ENCODE peak calls at places on chromosomes 3 and 15, in four cellular contexts. D, Z, P and M are unnamed samples.

GRCh38 chr3:81602781-81603180 is 158.7 kb downstream of the GBE1 start:
- DNase-seq in D (no peak), Z (no peak), P (no peak), M (no peak)

GRCh38 chr15:62730825-62731224 is 311.7 kb upstream of the TPM1 start:
- DNase-seq in D (no peak), Z (no peak), P (no peak), M (no peak)

GRCh38 chr3:156382458-156383346 is 172.2 kb downstream of the SSR3 start:
- DNase-seq in D (no peak), Z (no peak), P (no peak), M (no peak)

GRCh38 chr15:57503051-57503702 is 88.5 kb upstream of the MYZAP start:
- DNase-seq in D (no peak), Z (no peak), P (no peak), M (no peak)

GRCh38 chr3:13571264-13571663 is 22.3 kb downstream of the FBLN2 start:
- DNase-seq in D (no peak), Z (no peak), P (no peak), M (no peak)

GRCh38 chr3:160796813-160797164 is 40.8 kb downstream of the PPM1L start:
- DNase-seq in D (no peak), Z (no peak), P (no peak), M (no peak)

GRCh38 chr15:101434032-101434920 is 55.2 kb downstream of the PCSK6 start:
- DNase-seq in D (no peak), Z (no peak), P (no peak), M (no peak)

GRCh38 chr15:90889313-90889730 is 5.0 kb downstream of the FES start:
- DNase-seq in D (no peak), Z (peak; percentile 64), P (no peak), M (no peak)

GRCh38 chr3:184156522-184156955 is 1.4 kb downstream of the DVL3 start:
- DNase-seq in D (peak; percentile 61), Z (peak; percentile 89), P (peak; percentile 65), M (no peak)

GRCh38 chr3:5634411-5634810 is 446.9 kb downstream of the EDEM1 start:
- DNase-seq in D (no peak), Z (no peak), P (no peak), M (no peak)

GRCh38 chr15:24772256-24772655 is 96.7 kb downstream of the NPAP1 start:
- DNase-seq in D (no peak), Z (no peak), P (no peak), M (no peak)

GRCh38 chr3:39065197-39065596 is 13.4 kb downstream of the WDR48 start:
- DNase-seq in D (peak; percentile 69), Z (no peak), P (no peak), M (no peak)

GRCh38 chr3:112366428-112366931 is 33.5 kb downstream of the CD200 start:
- DNase-seq in D (no peak), Z (no peak), P (no peak), M (no peak)

GRCh38 chr3:161475905-161476304 is 20.7 kb upstream of the OTOL1 start:
- DNase-seq in D (no peak), Z (no peak), P (no peak), M (peak; percentile 9)

GRCh38 chr15:91861223-91861622 is 7.7 kb downstream of the SLCO3A1 start:
- DNase-seq in D (peak; percentile 58), Z (no peak), P (no peak), M (no peak)

GRCh38 chr15:70090436-70091291 is 7.1 kb downstream of the TLE3 start:
- DNase-seq in D (no peak), Z (no peak), P (no peak), M (no peak)

GRCh38 chr3:171157286-171157685 is 130.8 kb upstream of the SLC2A2 start:
- DNase-seq in D (peak; percentile 86), Z (no peak), P (no peak), M (no peak)

GRCh38 chr3:125322166-125322565 is 53.0 kb downstream of the ZNF148 start:
- DNase-seq in D (no peak), Z (no peak), P (no peak), M (no peak)

GRCh38 chr3:33957176-33957575 is 158.7 kb downstream of the PDCD6IP start:
- DNase-seq in D (no peak), Z (no peak), P (no peak), M (no peak)

GRCh38 chr15:48333553-48333952 is 2.3 kb downstream of the DUT start:
- DNase-seq in D (no peak), Z (no peak), P (no peak), M (no peak)

GRCh38 chr3:135944831-135945230 is 20.7 kb upstream of the PPP2R3A start:
- DNase-seq in D (no peak), Z (no peak), P (no peak), M (no peak)

GRCh38 chr3:97871788-97872187 is 50.0 kb downstream of the CRYBG3 start:
- DNase-seq in D (no peak), Z (no peak), P (no peak), M (no peak)

GRCh38 chr15:92623435-92623834 is 32.1 kb downstream of the FAM174B start:
- DNase-seq in D (no peak), Z (no peak), P (no peak), M (no peak)

GRCh38 chr15:66718220-66718988 is 16.4 kb downstream of the SMAD6 start:
- DNase-seq in D (no peak), Z (no peak), P (no peak), M (no peak)

GRCh38 chr15:88635343-88635742 is 3.5 kb upstream of the ISG20 start:
- DNase-seq in D (no peak), Z (no peak), P (no peak), M (no peak)

GRCh38 chr3:132382688-132383194 is 34.6 kb upstream of the DNAJC13 start:
- DNase-seq in D (no peak), Z (no peak), P (no peak), M (no peak)

GRCh38 chr15:79967331-79968182 is 3.4 kb downstream of the BCL2A1 start:
- DNase-seq in D (no peak), Z (no peak), P (no peak), M (no peak)

GRCh38 chr15:74283366-74283765 is 47.2 kb downstream of the CCDC33 start:
- DNase-seq in D (peak; percentile 15), Z (no peak), P (no peak), M (no peak)

GRCh38 chr3:87002346-87002745 is 11.4 kb upstream of the VGLL3 start:
- DNase-seq in D (no peak), Z (no peak), P (no peak), M (no peak)

GRCh38 chr15:31276596-31277298 is 49.9 kb upstream of the KLF13 start:
- DNase-seq in D (peak; percentile 2), Z (peak; percentile 37), P (no peak), M (no peak)

GRCh38 chr3:127074900-127075360 is 92.0 kb downstream of the PLXNA1 start:
- DNase-seq in D (no peak), Z (peak; percentile 82), P (no peak), M (no peak)

GRCh38 chr15:78934063-78935023 is 10.5 kb downstream of the CTSH start:
- DNase-seq in D (peak; percentile 68), Z (peak; percentile 80), P (no peak), M (peak; percentile 50)

GRCh38 chr15:82807920-82808633 is 1.4 kb upstream of the WHAMM start:
- DNase-seq in D (no peak), Z (no peak), P (no peak), M (no peak)

GRCh38 chr3:188243124-188243795 is 89.3 kb downstream of the LPP start:
- DNase-seq in D (no peak), Z (no peak), P (no peak), M (no peak)

GRCh38 chr15:41494190-41494921 is 682 bp downstream of the ITPKA start:
- DNase-seq in D (no peak), Z (no peak), P (peak; percentile 54), M (no peak)

GRCh38 chr3:170536712-170537111 is 49.2 kb downstream of the SLC7A14 start:
- DNase-seq in D (no peak), Z (no peak), P (no peak), M (no peak)

GRCh38 chr3:146640955-146641867 is 36.1 kb upstream of the PLSCR5 start:
- DNase-seq in D (peak; percentile 61), Z (no peak), P (no peak), M (peak; percentile 21)

GRCh38 chr15:67998599-67999122 is 55.5 kb upstream of the PIAS1 start:
- DNase-seq in D (no peak), Z (no peak), P (no peak), M (no peak)